ENCODE peak calls at places on chromosomes 5 and 9, in six cellular contexts. Q is Karpas-422; H is foreskin fibroblast; N is erythroblast; T is activated CD8-positive, alpha-beta memory T cell treated with anti-CD3 and anti-CD28 coated beads for 24 hours; Z is smooth muscle cell of the brain vasculature. P is an unnamed sample.

GRCh38 chr9:91421987-91422765 is 1.5 kb downstream of the NFIL3 start:
- DNase-seq in Q (no peak), H (no peak), N (peak), T (peak), Z (no peak), P (no peak)

GRCh38 chr5:38532165-38532669 is 24.2 kb downstream of the LIFR start:
- DNase-seq in Q (no peak), H (no peak), N (no peak), T (no peak), Z (no peak), P (no peak)

GRCh38 chr5:72472031-72472430 is 35.2 kb downstream of the ZNF366 start:
- DNase-seq in Q (no peak), H (no peak), N (no peak), T (no peak), Z (no peak), P (no peak)

GRCh38 chr9:87206064-87206661 is 258.9 kb upstream of the GAS1 start:
- DNase-seq in Q (no peak), H (peak), N (no peak), T (no peak), Z (no peak), P (no peak)

GRCh38 chr9:88998506-88998905 is 7.2 kb downstream of the S1PR3 start:
- DNase-seq in Q (no peak), H (no peak), N (no peak), T (no peak), Z (no peak), P (no peak)

GRCh38 chr5:157575096-157575872 is at the start of gene ADAM19:
- DNase-seq in Q (peak), H (no peak), N (peak), T (peak), Z (no peak), P (no peak)

GRCh38 chr9:135583686-135584011 is 22.1 kb downstream of the PAEP start:
- DNase-seq in Q (no peak), H (no peak), N (no peak), T (no peak), Z (no peak), P (no peak)

GRCh38 chr5:102654559-102655354 is 100.3 kb upstream of the PAM start:
- DNase-seq in Q (no peak), H (no peak), N (no peak), T (no peak), Z (no peak), P (no peak)

GRCh38 chr9:127898433-127899199 is 787 bp downstream of the ST6GALNAC6 start:
- DNase-seq in Q (peak), H (peak), N (peak), T (no peak), Z (no peak), P (no peak)

GRCh38 chr5:61329729-61330128 is 2.3 kb upstream of the ZSWIM6 start:
- DNase-seq in Q (peak), H (no peak), N (no peak), T (no peak), Z (no peak), P (no peak)

P was measured in esophagus muscularis mucosa.